ENCODE peak calls at places on chromosomes 11 and 22, in five cellular contexts. T, B, I, E and C are unnamed samples.

GRCh38 chr11:70883973-70884688 is 368.2 kb downstream of the SHANK2 start:
- DNase-seq in I (no peak), B (no peak), E (no peak), T (no peak), C (no peak)

GRCh38 chr11:70482529-70482917 is 84.2 kb downstream of the CTTN start:
- DNase-seq in E (no peak), I (no peak), T (no peak), B (no peak), C (no peak)

GRCh38 chr22:44587911-44588310 is 89.9 kb upstream of the RTL6 start:
- DNase-seq in I (no peak), T (no peak), E (no peak), B (no peak), C (no peak)

GRCh38 chr22:45284705-45285305 is at the start of gene UPK3A:
- DNase-seq in E (no peak), B (peak), T (peak), I (no peak), C (no peak)

GRCh38 chr11:63763506-63764200 is 4.9 kb downstream of the ZFTA start:
- DNase-seq in I (no peak), E (no peak), B (no peak), T (no peak), C (no peak)

GRCh38 chr11:9263840-9264380 is 1.2 kb downstream of the DENND5A start:
- DNase-seq in T (no peak), B (no peak), E (no peak), I (no peak), C (no peak)

GRCh38 chr22:32558681-32559355 is 84.2 kb downstream of the FBXO7 start:
- DNase-seq in E (no peak), I (peak), B (no peak), T (peak), C (peak)

GRCh38 chr11:75896843-75897419 is 81.9 kb downstream of the UVRAG start:
- DNase-seq in I (peak), E (no peak), T (no peak), B (peak), C (no peak)

GRCh38 chr11:69863544-69864200 is 44.5 kb upstream of the FGF3 start:
- DNase-seq in E (no peak), T (no peak), B (no peak), I (no peak), C (no peak)